ENCODE peak calls at places on chromosome 14, in four cellular contexts. D is lower lobe of right lung, H is kidney epithelial cell, A is fibroblast of pulmonary artery. T is an unnamed sample.

GRCh38 chr14:95346820-95347219 is 27.1 kb upstream of the CLMN start:
- DNase-seq in D (no peak), H (peak; percentile 31), A (no peak), T (no peak)

GRCh38 chr14:72902802-72903530 is 9.1 kb upstream of the DPF3 start:
- DNase-seq in D (no peak), H (no peak), A (peak; percentile 58), T (no peak)

GRCh38 chr14:69953266-69953905 is 74.2 kb downstream of the SMOC1 start:
- DNase-seq in D (no peak), H (no peak), A (no peak), T (no peak)

GRCh38 chr14:57533214-57533613 is 39.6 kb upstream of the CCDC198 start:
- DNase-seq in D (no peak), H (no peak), A (peak; percentile 31), T (no peak)

GRCh38 chr14:66487159-66487558 is 988 bp downstream of the CCDC196 start:
- DNase-seq in D (no peak), H (no peak), A (no peak), T (no peak)

GRCh38 chr14:105389976-105390848 is 8.1 kb upstream of the TEX22 start:
- DNase-seq in D (no peak), H (no peak), A (no peak), T (no peak)

GRCh38 chr14:61492474-61492873 is 171.1 kb downstream of the PRKCH start:
- DNase-seq in D (no peak), H (no peak), A (no peak), T (no peak)

GRCh38 chr14:52153939-52154338 is 85.1 kb upstream of the NID2 start:
- DNase-seq in D (no peak), H (no peak), A (no peak), T (no peak)

GRCh38 chr14:65354131-65354530 is 58.4 kb upstream of the FUT8 start:
- DNase-seq in D (no peak), H (no peak), A (no peak), T (no peak)

GRCh38 chr14:21098892-21099595 is 589 bp upstream of the ZNF219 start:
- DNase-seq in D (no peak), H (no peak), A (no peak), T (no peak)

GRCh38 chr14:32635103-32635719 is 303.5 kb upstream of the NPAS3 start:
- DNase-seq in D (no peak), H (no peak), A (peak; percentile 66), T (no peak)

GRCh38 chr14:55398679-55399078 is 13.0 kb downstream of the ATG14 start:
- DNase-seq in D (no peak), H (peak; percentile 94), A (peak; percentile 98), T (peak; percentile 98)

GRCh38 chr14:92973265-92973797 is 50.4 kb downstream of the CHGA start:
- DNase-seq in D (peak; percentile 76), H (no peak), A (peak; percentile 72), T (peak; percentile 40)

GRCh38 chr14:33812181-33812580 is 138.7 kb downstream of the EGLN3 start:
- DNase-seq in D (no peak), H (no peak), A (no peak), T (no peak)

GRCh38 chr14:33810308-33810707 is 140.6 kb downstream of the EGLN3 start:
- DNase-seq in D (no peak), H (no peak), A (peak; percentile 11), T (no peak)

GRCh38 chr14:33814010-33814409 is 136.9 kb downstream of the EGLN3 start:
- DNase-seq in D (no peak), H (no peak), A (no peak), T (no peak)

GRCh38 chr14:33811731-33812130 is 139.1 kb downstream of the EGLN3 start:
- DNase-seq in D (no peak), H (no peak), A (no peak), T (no peak)

DNA sequence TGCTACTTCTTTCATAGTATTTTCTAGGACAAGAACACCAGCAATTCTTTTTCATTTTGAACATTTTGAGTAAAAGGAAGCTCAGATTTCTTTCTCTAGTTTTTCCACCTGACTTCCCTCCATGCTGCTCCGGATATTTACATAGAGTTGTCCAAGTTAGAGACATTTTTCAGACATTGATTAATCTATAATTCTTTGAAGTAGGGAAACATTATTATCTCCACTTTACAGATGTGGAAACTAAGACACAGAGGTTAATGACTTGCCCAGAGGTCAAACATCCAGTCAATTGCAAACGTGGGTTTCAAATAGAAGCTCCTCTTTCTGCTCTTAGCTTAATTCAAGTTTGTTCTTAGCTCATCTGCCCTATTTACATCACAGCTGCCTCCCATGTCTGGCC is 138.3 kb downstream of the EGLN3 start:
- DNase-seq in D (no peak), H (no peak), A (no peak), T (no peak)
- TF ChIP-seq CTCF in D (no peak), H (no peak), A (no peak), T (no peak)

DNA sequence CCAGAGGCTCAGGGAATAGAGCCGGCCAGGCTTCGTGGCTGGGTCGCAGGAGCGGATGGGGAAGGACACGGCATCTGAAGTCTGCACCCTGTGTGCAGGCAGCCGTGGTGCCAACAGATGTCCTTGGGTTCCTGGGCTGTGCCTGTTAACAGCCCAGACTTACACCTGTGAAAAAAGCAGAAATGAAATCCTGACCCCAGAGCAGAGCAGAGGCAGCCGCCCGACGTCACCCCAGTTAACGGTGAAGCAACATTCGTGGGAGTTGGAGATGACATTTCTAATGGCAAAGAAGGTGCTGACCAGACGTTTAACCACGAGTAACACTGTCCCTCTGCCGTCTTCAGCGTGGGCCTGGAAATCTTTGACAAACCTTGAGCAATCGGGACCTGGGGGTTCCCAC is 200.3 kb upstream of the DIO3 start:
- DNase-seq in D (no peak), H (no peak), A (no peak), T (no peak)
- H3K4me3 ChIP-seq in D (no peak overlapping the region), H (no peak overlapping the region), A (no peak overlapping the region), T (no peak overlapping the region)

DNA sequence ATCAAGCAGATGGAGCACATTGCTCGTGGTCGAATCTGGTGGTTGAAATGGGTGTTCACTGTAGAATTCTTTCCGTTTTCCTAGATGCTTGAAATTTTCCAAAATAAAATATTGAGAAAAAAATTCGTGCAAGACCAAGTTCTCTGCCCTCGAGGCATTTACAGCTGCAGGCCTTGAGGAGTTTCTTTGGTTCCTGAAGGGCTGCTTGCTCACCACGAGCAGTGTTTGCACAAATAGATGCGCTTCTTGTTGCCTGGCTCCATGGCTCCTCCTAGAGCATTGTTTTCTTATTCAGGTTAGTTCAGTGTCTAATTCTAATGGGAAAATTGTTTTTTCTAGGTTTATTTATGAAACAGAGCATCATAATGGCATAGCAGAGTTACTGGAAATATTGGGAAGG is 74.5 kb upstream of the DYNC1H1 start:
- DNase-seq in D (no peak), H (no peak), A (peak; percentile 25), T (no peak)
- TF ChIP-seq CTCF in D (no peak), H (no peak), A (no peak), T (no peak)

GRCh38 chr14:49860988-49861387 is 8.4 kb upstream of the NEMF start:
- DNase-seq in D (no peak), H (no peak), A (no peak), T (no peak)
- H3K4me3 ChIP-seq in D (peak overlapping the region; percentile 79), H (peak overlapping the region; percentile 62), A (peak overlapping the region; percentile 64), T (peak overlapping the region; percentile 59)

GRCh38 chr14:26252176-26252575 is 345.7 kb downstream of the NOVA1 start:
- DNase-seq in D (no peak), H (no peak), A (no peak), T (no peak)

DNA sequence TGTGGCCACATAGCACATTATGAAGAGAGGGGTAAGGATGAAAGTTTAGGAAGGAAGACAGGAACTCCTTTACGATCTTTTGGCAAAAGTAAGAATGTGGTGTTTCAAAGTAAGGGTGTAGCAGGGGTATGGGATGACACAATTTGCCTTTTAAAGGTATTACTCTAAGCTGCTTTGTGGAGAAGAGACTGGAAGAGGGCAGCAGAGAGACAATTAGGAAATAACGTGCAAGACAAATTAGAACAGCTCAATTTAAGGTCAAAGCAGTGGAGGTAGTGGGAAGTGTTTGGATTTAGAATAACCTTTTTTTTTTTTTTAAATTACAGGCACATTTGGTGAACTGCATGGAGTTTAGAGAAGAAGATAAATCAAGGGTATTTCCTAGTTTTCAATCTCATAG is 342.6 kb downstream of the NOVA1 start:
- DNase-seq in D (no peak), H (no peak), A (peak; percentile 71), T (no peak)
- TF ChIP-seq CTCF in D (peak; percentile 13), H (peak; percentile 40), A (peak; percentile 69), T (no peak)

DNA sequence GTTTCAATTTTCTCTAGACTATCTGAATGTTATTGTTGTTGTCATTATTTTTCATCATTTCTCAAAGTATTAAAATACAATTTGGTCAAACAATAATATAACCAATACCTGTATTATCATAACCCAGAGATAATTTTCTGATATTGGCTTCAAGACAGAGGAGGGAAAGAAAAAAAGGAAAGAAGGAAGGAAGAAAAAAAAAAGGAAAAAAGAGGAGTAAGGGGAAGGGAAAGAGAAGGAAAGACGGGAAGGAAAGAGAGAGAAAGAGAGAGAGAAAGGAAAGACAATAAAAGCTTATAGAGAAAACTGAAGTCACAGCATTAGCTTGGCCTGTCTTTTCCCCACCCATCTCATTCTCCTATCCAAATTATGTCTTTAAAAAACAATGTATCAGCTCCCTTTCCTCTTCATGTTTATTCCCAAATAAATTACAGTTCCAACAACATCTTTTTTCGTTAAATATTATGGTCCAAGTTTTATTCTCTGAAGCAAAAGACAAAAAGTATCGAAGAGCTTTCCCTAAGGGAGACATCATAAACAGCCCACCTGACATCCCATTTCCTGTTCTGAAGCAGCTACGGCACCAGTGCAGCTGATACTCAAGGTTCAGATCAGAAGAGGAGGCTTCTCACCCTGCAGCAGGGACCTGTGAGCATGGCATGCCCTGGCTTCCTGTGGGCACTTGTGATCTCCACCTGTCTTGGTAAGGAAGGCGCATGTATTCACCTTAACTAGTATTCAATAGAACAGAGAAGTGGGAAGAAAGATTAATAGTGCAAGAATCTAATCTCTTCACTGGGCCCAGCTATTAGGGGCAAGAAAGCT is 308.3 kb downstream of the DAD1 start:
- DNase-seq in D (no peak), H (no peak), A (no peak), T (no peak)
- H3K4me3 ChIP-seq in D (no peak overlapping the region), H (no peak overlapping the region), A (no peak overlapping the region), T (no peak overlapping the region)

T was measured in HFF-Myc.